ENCODE peak calls at places on chromosomes 2 and 18, in ten cellular contexts. B is Karpas-422, X is HL-60, S is H9, J is adrenal gland, M is psoas muscle, U is A549, I is sigmoid colon, A is GM23248, Y is esophagus squamous epithelium. H is an unnamed sample.

GRCh38 chr2:149006883-149007543 is 31.5 kb upstream of the LYPD6B start:
- DNase-seq in S (no peak), X (no peak), U (no peak), B (no peak), M (no peak), Y (no peak), I (no peak), A (no peak), J (no peak), H (no peak)

GRCh38 chr2:200625958-200626363 is 40.1 kb downstream of the AOX1 start:
- DNase-seq in A (peak), M (no peak), X (no peak), U (no peak), Y (no peak), I (no peak), S (no peak), B (no peak), J (no peak), H (no peak)

GRCh38 chr2:88061295-88061694 is 5.7 kb upstream of the KRCC1 start:
- DNase-seq in S (no peak), X (no peak), U (no peak), M (no peak), Y (no peak), I (no peak), A (no peak), B (no peak), J (no peak), H (no peak)

GRCh38 chr2:117835990-117836760 is 21.7 kb downstream of the DDX18 start:
- DNase-seq in M (peak), U (peak), I (peak), X (peak), J (peak), Y (peak), B (no peak), A (peak), S (peak), H (peak)

GRCh38 chr2:102258025-102258385 is 53.4 kb upstream of the IL1RL1 start:
- DNase-seq in B (no peak), X (no peak), U (no peak), Y (no peak), M (no peak), J (no peak), S (no peak), I (no peak), A (no peak), H (no peak)

GRCh38 chr2:126715576-126716406 is 59.8 kb downstream of the GYPC start:
- DNase-seq in Y (no peak), B (no peak), M (no peak), X (no peak), I (no peak), U (no peak), A (no peak), J (no peak), S (no peak), H (no peak)

GRCh38 chr2:10514287-10514686 is 66.2 kb upstream of the ODC1 start:
- DNase-seq in J (no peak), M (no peak), B (no peak), Y (no peak), X (no peak), A (no peak), I (no peak), S (no peak), U (no peak), H (no peak)

GRCh38 chr2:20422679-20423271 is 24.1 kb upstream of the RHOB start:
- DNase-seq in S (peak), U (peak), J (no peak), I (peak), Y (no peak), M (no peak), B (peak), A (peak), X (no peak), H (peak)

GRCh38 chr2:200159366-200159720 is 147.2 kb upstream of the SPATS2L start:
- DNase-seq in J (peak), I (no peak), X (no peak), B (no peak), A (no peak), Y (no peak), S (no peak), U (no peak), M (no peak), H (no peak)

GRCh38 chr2:61443342-61444041 is 27.4 kb downstream of the USP34 start:
- DNase-seq in X (no peak), S (no peak), M (no peak), B (peak), A (no peak), I (no peak), U (peak), J (no peak), Y (no peak), H (no peak)

GRCh38 chr2:169823996-169824372 is 721 bp downstream of the METTL5 start:
- DNase-seq in J (no peak), X (no peak), B (no peak), U (no peak), Y (no peak), S (no peak), M (no peak), A (no peak), I (no peak), H (no peak)

GRCh38 chr2:169819106-169819505 is 5.6 kb downstream of the METTL5 start:
- DNase-seq in B (no peak), I (no peak), U (no peak), M (no peak), X (no peak), J (no peak), Y (no peak), S (no peak), A (peak), H (no peak)

GRCh38 chr2:169822785-169823392 is 1.8 kb downstream of the METTL5 start:
- DNase-seq in X (no peak), U (no peak), B (no peak), M (no peak), A (no peak), Y (no peak), S (no peak), I (no peak), J (no peak), H (no peak)

GRCh38 chr2:169824373-169825333 is at the start of gene METTL5:
- DNase-seq in Y (no peak), I (peak), U (peak), B (peak), M (peak), X (peak), S (peak), A (peak), J (peak), H (peak)

GRCh38 chr2:169822036-169822435 is 2.7 kb downstream of the METTL5 start:
- DNase-seq in J (no peak), Y (no peak), S (no peak), B (no peak), X (no peak), U (no peak), I (no peak), A (no peak), M (no peak), H (no peak)
- H3K27ac ChIP-seq in J (no peak), Y (no peak), S (no peak), B (no peak), X (no peak), U (no peak), I (no peak), A (no peak), M (no peak), H (no peak)

GRCh38 chr2:2557448-2557847 is 226.4 kb upstream of the MYT1L start:
- DNase-seq in A (no peak), B (no peak), U (no peak), I (no peak), J (no peak), M (no peak), S (no peak), X (no peak), Y (no peak), H (no peak)
- H3K27ac ChIP-seq in A (no peak), B (no peak), U (no peak), I (no peak), J (no peak), M (no peak), S (no peak), X (no peak), Y (no peak), H (no peak)

GRCh38 chr18:532023-532422 is 31.5 kb upstream of the COLEC12 start:
- DNase-seq in U (no peak), S (no peak), J (no peak), Y (no peak), X (no peak), A (no peak), I (no peak), B (no peak), M (no peak), H (no peak)

GRCh38 chr18:526681-527080 is 26.2 kb upstream of the COLEC12 start:
- DNase-seq in B (no peak), X (no peak), U (no peak), J (no peak), S (no peak), Y (no peak), M (no peak), A (no peak), I (no peak), H (no peak)

GRCh38 chr18:533995-534601 is 33.6 kb upstream of the COLEC12 start:
- DNase-seq in J (no peak), Y (no peak), S (no peak), I (no peak), X (no peak), A (no peak), U (no peak), M (no peak), B (no peak), H (no peak)

GRCh38 chr18:527136-527535 is 26.6 kb upstream of the COLEC12 start:
- DNase-seq in X (no peak), A (no peak), Y (no peak), U (no peak), J (no peak), I (no peak), B (no peak), S (no peak), M (no peak), H (no peak)

DNA sequence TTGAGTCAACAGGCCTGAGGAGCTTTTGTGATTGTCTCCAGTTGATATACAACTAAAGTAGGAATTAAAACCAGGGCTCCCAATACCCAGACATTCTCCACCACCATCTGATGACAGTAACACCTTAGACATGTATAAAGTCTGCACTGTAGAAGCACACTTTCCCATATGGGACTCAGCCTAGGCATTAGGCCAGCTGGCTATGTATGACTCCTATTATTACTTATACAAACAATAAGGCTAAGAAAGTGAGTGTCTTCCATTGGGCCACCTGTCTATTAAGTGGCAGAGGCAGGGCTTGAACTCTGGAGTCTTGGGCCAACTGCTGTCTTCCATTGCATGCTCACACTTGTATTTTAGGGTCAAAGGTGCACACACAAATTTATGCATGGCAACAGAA is 32.1 kb upstream of the COLEC12 start:
- DNase-seq in X (no peak), S (no peak), Y (no peak), A (no peak), U (no peak), I (no peak), B (no peak), J (no peak), M (no peak), H (no peak)
- H3K27ac ChIP-seq in X (no peak), S (no peak), Y (no peak), A (no peak), U (no peak), I (no peak), B (no peak), J (no peak), M (no peak), H (no peak)

DNA sequence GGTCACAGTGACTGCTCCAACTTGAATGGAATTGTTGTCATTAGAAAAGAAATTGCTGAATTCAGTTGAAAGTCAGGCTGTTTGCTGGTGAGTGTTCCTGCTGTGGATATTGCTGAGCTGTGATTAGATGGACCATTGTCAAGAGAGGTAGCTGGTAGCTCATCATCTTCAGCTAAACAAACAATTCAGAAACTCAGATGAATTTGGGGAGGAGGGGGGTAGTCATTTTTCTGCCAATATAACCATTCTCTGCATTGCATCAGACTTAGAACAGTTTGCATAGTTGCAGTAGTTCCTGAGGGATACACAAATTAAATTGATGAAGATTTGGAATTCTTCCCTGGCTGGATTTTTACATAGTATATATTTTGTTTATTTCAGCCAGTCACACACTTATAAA is 108.3 kb downstream of the MTCL1 start:
- DNase-seq in S (no peak), B (no peak), I (no peak), J (no peak), U (no peak), Y (no peak), M (no peak), X (no peak), A (peak), H (no peak)
- H3K27ac ChIP-seq in S (no peak), B (no peak), I (peak), J (no peak), U (peak), Y (no peak), M (no peak), X (no peak), A (peak), H (no peak)

GRCh38 chr2:226136739-226137138 is 662.9 kb downstream of the IRS1 start:
- DNase-seq in A (no peak), B (no peak), I (no peak), U (peak), M (no peak), Y (no peak), X (peak), J (no peak), S (no peak), H (peak)

GRCh38 chr2:226132632-226133215 is 666.9 kb downstream of the IRS1 start:
- DNase-seq in U (no peak), S (no peak), B (no peak), J (no peak), A (no peak), I (no peak), X (no peak), M (no peak), Y (no peak), H (no peak)

GRCh38 chr2:226140594-226140993 is 659.0 kb downstream of the IRS1 start:
- DNase-seq in M (no peak), S (no peak), B (no peak), J (no peak), A (no peak), Y (no peak), U (no peak), I (no peak), X (no peak), H (no peak)

GRCh38 chr2:226137201-226137811 is 662.3 kb downstream of the IRS1 start:
- DNase-seq in X (peak), Y (no peak), M (no peak), J (no peak), S (no peak), I (no peak), A (peak), B (no peak), U (peak), H (no peak)

GRCh38 chr2:226135861-226136548 is 663.6 kb downstream of the IRS1 start:
- DNase-seq in J (no peak), B (no peak), I (no peak), S (no peak), M (no peak), X (no peak), Y (no peak), A (no peak), U (no peak), H (no peak)
- H3K27ac ChIP-seq in J (no peak), B (no peak), I (no peak), S (no peak), M (peak), X (peak), Y (no peak), A (no peak), U (peak), H (no peak)

DNA sequence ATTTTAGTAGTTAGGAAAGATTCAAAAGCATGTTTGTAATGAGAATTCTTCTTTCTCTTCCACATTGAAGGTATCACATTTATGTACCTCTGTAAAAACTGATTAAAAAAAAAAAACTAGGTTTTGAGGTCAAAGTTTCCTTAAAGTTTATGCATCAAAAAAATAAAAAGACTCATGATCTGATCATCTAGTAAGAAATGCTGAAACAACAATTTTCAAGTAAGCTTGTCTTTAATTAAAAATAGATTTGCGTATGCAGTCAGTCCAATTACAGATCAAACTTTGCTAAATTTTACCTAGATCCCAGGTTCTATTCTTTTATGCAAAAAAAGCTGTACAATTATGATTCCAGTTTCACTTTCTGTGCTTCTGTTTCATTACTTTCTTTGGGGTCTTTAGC is 409.0 kb downstream of the XIRP2 start:
- DNase-seq in U (no peak), A (no peak), S (no peak), I (no peak), J (no peak), Y (no peak), X (no peak), B (no peak), M (no peak), H (no peak)
- H3K27ac ChIP-seq in U (no peak), A (no peak), S (no peak), I (no peak), J (no peak), Y (no peak), X (no peak), B (no peak), M (no peak), H (no peak)